ENCODE peak calls at places on chromosome 18, in seven cellular contexts. O, B, F, A, J, I and L are unnamed samples.

GRCh38 chr18:21897811-21898210 is 157.2 kb downstream of the MIB1 start:
- DNase-seq in F (peak; percentile 63), B (peak; percentile 52), O (peak; percentile 67), J (peak; percentile 73), I (no peak), A (no peak), L (no peak)

GRCh38 chr18:29307231-29307630 is 1130.3 kb upstream of the CDH2 start:
- DNase-seq in B (no peak), O (no peak), I (no peak), F (no peak), J (no peak), A (no peak), L (no peak)

GRCh38 chr18:52339891-52340371 is at the start of gene DCC:
- DNase-seq in A (peak; percentile 70), I (peak; percentile 18), O (peak; percentile 28), B (peak; percentile 50), F (peak; percentile 65), J (peak; percentile 74), L (no peak)

GRCh38 chr18:62388855-62389760 is 64.0 kb downstream of the TNFRSF11A start:
- DNase-seq in F (no peak), O (no peak), J (peak; percentile 56), B (peak; percentile 86), I (no peak), A (no peak), L (no peak)

GRCh38 chr18:61471832-61472406 is 138.7 kb downstream of the CDH20 start:
- DNase-seq in B (no peak), A (no peak), O (no peak), F (no peak), I (no peak), J (no peak), L (no peak)

GRCh38 chr18:2656237-2657042 is 914 bp downstream of the SMCHD1 start:
- DNase-seq in F (peak; percentile 48), O (no peak), A (peak; percentile 45), I (peak; percentile 62), J (peak; percentile 62), B (peak; percentile 43), L (peak; percentile 50)

GRCh38 chr18:23094411-23095165 is 40.7 kb upstream of the CABLES1 start:
- DNase-seq in O (no peak), B (no peak), A (no peak), F (no peak), J (no peak), I (no peak), L (no peak)

GRCh38 chr18:80126797-80127196 is 17.7 kb downstream of the ADNP2 start:
- DNase-seq in F (no peak), I (no peak), J (no peak), A (no peak), B (no peak), O (no peak), L (no peak)

GRCh38 chr18:22667616-22668422 is 250.1 kb upstream of the CTAGE1 start:
- DNase-seq in B (peak; percentile 54), I (no peak), O (peak; percentile 25), F (peak; percentile 94), J (no peak), A (no peak), L (no peak)

GRCh38 chr18:36624451-36625167 is 204.2 kb downstream of the TPGS2 start:
- DNase-seq in A (no peak), I (no peak), B (no peak), F (no peak), J (no peak), O (no peak), L (no peak)

GRCh38 chr18:36692909-36693308 is 135.9 kb downstream of the TPGS2 start:
- DNase-seq in I (no peak), F (no peak), A (no peak), O (no peak), B (no peak), J (no peak), L (no peak)

GRCh38 chr18:25349131-25349925 is 2.6 kb downstream of the ZNF521 start:
- DNase-seq in O (peak; percentile 24), I (peak; percentile 44), F (peak; percentile 39), J (peak; percentile 47), A (peak; percentile 66), B (no peak), L (no peak)

GRCh38 chr18:60552948-60553347 is 180.4 kb upstream of the MC4R start:
- DNase-seq in F (no peak), A (no peak), J (no peak), B (no peak), O (no peak), I (no peak), L (no peak)

GRCh38 chr18:5770176-5770575 is 125.1 kb downstream of the TMEM200C start:
- DNase-seq in A (no peak), B (no peak), O (no peak), F (no peak), J (peak; percentile 27), I (no peak), L (no peak)

GRCh38 chr18:13233746-13234527 is 15.4 kb downstream of the LDLRAD4 start:
- DNase-seq in B (no peak), F (no peak), A (no peak), O (no peak), J (no peak), I (no peak), L (no peak)

GRCh38 chr18:63586966-63587365 is at the start of gene SERPINB13:
- DNase-seq in F (no peak), B (peak; percentile 95), J (no peak), A (no peak), O (no peak), I (no peak), L (no peak)

GRCh38 chr18:38077219-38077618 is 511.6 kb upstream of the CELF4 start:
- DNase-seq in O (no peak), B (peak; percentile 25), J (peak; percentile 11), F (no peak), I (no peak), A (no peak), L (no peak)

GRCh38 chr18:5630766-5631413 is 87.1 kb upstream of the EPB41L3 start:
- DNase-seq in O (no peak), J (no peak), F (peak; percentile 81), I (no peak), A (no peak), B (no peak), L (no peak)

GRCh38 chr18:69490072-69490471 is 89.4 kb downstream of the DOK6 start:
- DNase-seq in B (no peak), O (no peak), J (no peak), I (no peak), F (peak; percentile 7), A (no peak), L (no peak)

GRCh38 chr18:31931163-31931885 is 11.6 kb downstream of the TRAPPC8 start:
- DNase-seq in I (no peak), A (no peak), J (no peak), B (peak; percentile 43), O (no peak), F (peak; percentile 65), L (no peak)

GRCh38 chr18:48600046-48600745 is 61.4 kb downstream of the CTIF start:
- DNase-seq in B (no peak), F (no peak), A (no peak), J (no peak), O (no peak), I (no peak), L (no peak)

GRCh38 chr18:71189581-71189980 is 900.7 kb downstream of the SOCS6 start:
- DNase-seq in A (no peak), O (no peak), F (no peak), J (no peak), B (no peak), I (no peak), L (no peak)

GRCh38 chr18:57353940-57354461 is 1.6 kb downstream of the ST8SIA3 start:
- DNase-seq in I (peak; percentile 40), O (peak; percentile 65), F (peak; percentile 41), B (peak; percentile 52), J (peak; percentile 93), A (peak; percentile 38), L (no peak)